ENCODE peak calls at places on chromosomes 11 and 22, in six cellular contexts. One of them, this sample, is unnamed.

GRCh38 chr11:31557991-31558390 is 48.4 kb downstream of the ELP4 start:
- DNase-seq in testis: no peak
- DNase-seq in tibial artery: no peak
- DNase-seq in RWPE2: no peak
- DNase-seq in breast epithelium: no peak
- DNase-seq in transverse colon: no peak
- DNase-seq in this sample: no peak

GRCh38 chr11:113477321-113477720 is 2.1 kb upstream of the DRD2 start:
- DNase-seq in breast epithelium: no peak
- DNase-seq in transverse colon: no peak
- DNase-seq in RWPE2: no peak
- DNase-seq in testis: no peak
- DNase-seq in tibial artery: no peak
- DNase-seq in this sample: no peak

GRCh38 chr22:26718905-26719304 is 61.5 kb downstream of the MIAT start:
- DNase-seq in testis: no peak
- DNase-seq in RWPE2: no peak
- DNase-seq in breast epithelium: no peak
- DNase-seq in tibial artery: no peak
- DNase-seq in transverse colon: no peak
- DNase-seq in this sample: no peak

GRCh38 chr11:114059984-114060401 is 482 bp downstream of the ZBTB16 start:
- DNase-seq in RWPE2: no peak
- DNase-seq in testis: peak; percentile 52
- DNase-seq in breast epithelium: no peak
- DNase-seq in transverse colon: peak; percentile 49
- DNase-seq in tibial artery: no peak
- DNase-seq in this sample: no peak

GRCh38 chr11:48063424-48063978 is 83.1 kb downstream of the PTPRJ start:
- DNase-seq in transverse colon: no peak
- DNase-seq in testis: no peak
- DNase-seq in tibial artery: no peak
- DNase-seq in RWPE2: no peak
- DNase-seq in breast epithelium: no peak
- DNase-seq in this sample: no peak

GRCh38 chr11:72924568-72925190 is 110.5 kb downstream of the ATG16L2 start:
- DNase-seq in testis: no peak
- DNase-seq in transverse colon: no peak
- DNase-seq in RWPE2: no peak
- DNase-seq in breast epithelium: no peak
- DNase-seq in tibial artery: no peak
- DNase-seq in this sample: no peak

GRCh38 chr22:26072611-26073010 is 96.7 kb upstream of the SEZ6L start:
- DNase-seq in tibial artery: no peak
- DNase-seq in testis: no peak
- DNase-seq in breast epithelium: no peak
- DNase-seq in RWPE2: no peak
- DNase-seq in transverse colon: no peak
- DNase-seq in this sample: no peak

GRCh38 chr11:8719260-8720190 is 36.9 kb downstream of the RPL27A start:
- DNase-seq in tibial artery: peak; percentile 71
- DNase-seq in breast epithelium: peak; percentile 65
- DNase-seq in transverse colon: peak; percentile 39
- DNase-seq in testis: no peak
- DNase-seq in RWPE2: no peak
- DNase-seq in this sample: no peak

GRCh38 chr11:128940156-128940555 is 2.5 kb downstream of the TP53AIP1 start:
- DNase-seq in transverse colon: no peak
- DNase-seq in RWPE2: no peak
- DNase-seq in testis: no peak
- DNase-seq in breast epithelium: peak; percentile 57
- DNase-seq in tibial artery: no peak
- DNase-seq in this sample: no peak

DNA sequence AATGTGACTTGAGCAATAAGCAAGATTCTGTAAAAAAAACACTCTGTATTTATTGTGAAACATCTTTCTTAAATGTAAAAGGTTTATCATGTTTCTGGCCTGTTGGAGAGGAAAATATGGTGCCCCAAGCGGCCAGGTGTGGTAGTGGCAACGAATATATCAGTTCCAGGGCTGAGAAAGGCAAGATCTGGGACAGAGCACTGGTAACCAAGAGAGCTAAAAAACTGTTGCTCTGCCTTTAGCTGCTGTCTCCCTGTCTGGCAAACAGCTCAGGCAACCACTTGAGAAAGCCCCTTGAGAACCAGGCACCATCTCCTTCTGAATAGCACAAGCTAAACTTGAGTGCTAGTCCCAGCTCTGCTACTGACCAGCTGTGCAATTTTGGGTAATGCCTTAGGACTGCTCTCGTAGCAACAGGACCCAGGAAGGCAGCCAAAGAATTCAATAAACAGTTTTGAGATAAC is 129.9 kb downstream of the KCNC1 start:
- DNase-seq in breast epithelium: no peak
- DNase-seq in transverse colon: peak; percentile 18
- DNase-seq in testis: no peak
- DNase-seq in tibial artery: no peak
- DNase-seq in RWPE2: no peak
- DNase-seq in this sample: peak; percentile 17
- TF ChIP-seq CTCF in breast epithelium: no peak
- TF ChIP-seq CTCF in transverse colon: peak; percentile 58
- TF ChIP-seq CTCF in testis: no peak
- TF ChIP-seq CTCF in tibial artery: no peak
- TF ChIP-seq CTCF in RWPE2: peak; percentile 83
- TF ChIP-seq CTCF in this sample: peak; percentile 78

GRCh38 chr11:122020902-122021301 is 95.1 kb downstream of the BLID start:
- DNase-seq in tibial artery: no peak
- DNase-seq in breast epithelium: no peak
- DNase-seq in transverse colon: no peak
- DNase-seq in testis: peak; percentile 37
- DNase-seq in RWPE2: no peak
- DNase-seq in this sample: no peak
- TF ChIP-seq CTCF in tibial artery: peak; percentile 51
- TF ChIP-seq CTCF in breast epithelium: no peak
- TF ChIP-seq CTCF in transverse colon: peak; percentile 23
- TF ChIP-seq CTCF in testis: peak; percentile 35
- TF ChIP-seq CTCF in RWPE2: peak; percentile 65
- TF ChIP-seq CTCF in this sample: no peak

DNA sequence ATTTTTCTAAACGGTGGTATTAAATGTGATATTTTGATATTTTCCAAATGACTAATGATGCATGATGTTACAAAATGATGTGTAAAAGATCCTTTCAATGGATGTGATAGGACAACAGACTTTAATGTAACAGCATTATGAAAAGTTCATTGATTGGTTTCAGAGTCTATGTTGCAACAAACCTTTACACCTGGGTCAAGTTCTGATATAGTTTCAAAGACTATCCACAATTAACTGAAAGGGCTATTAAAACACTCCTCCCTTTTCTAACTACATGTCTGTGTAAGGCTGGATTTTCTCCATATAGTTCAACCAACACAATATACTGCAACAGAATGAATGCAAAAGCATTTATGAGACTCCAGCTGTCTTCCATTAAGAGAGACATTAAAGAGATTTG is 35.7 kb downstream of the SMCO4 start:
- DNase-seq in transverse colon: no peak
- DNase-seq in RWPE2: no peak
- DNase-seq in testis: no peak
- DNase-seq in breast epithelium: no peak
- DNase-seq in tibial artery: no peak
- DNase-seq in this sample: no peak
- TF ChIP-seq CTCF in transverse colon: no peak
- TF ChIP-seq CTCF in RWPE2: no peak
- TF ChIP-seq CTCF in testis: no peak
- TF ChIP-seq CTCF in breast epithelium: no peak
- TF ChIP-seq CTCF in tibial artery: no peak
- TF ChIP-seq CTCF in this sample: no peak

GRCh38 chr11:101844608-101845007 is 70.2 kb upstream of the CEP126 start:
- DNase-seq in RWPE2: no peak
- DNase-seq in transverse colon: no peak
- DNase-seq in testis: no peak
- DNase-seq in tibial artery: no peak
- DNase-seq in breast epithelium: no peak
- DNase-seq in this sample: no peak

GRCh38 chr11:101848262-101848661 is 66.5 kb upstream of the CEP126 start:
- DNase-seq in RWPE2: no peak
- DNase-seq in testis: no peak
- DNase-seq in breast epithelium: no peak
- DNase-seq in tibial artery: no peak
- DNase-seq in transverse colon: no peak
- DNase-seq in this sample: peak; percentile 7
- TF ChIP-seq CTCF in RWPE2: peak; percentile 66
- TF ChIP-seq CTCF in testis: peak; percentile 14
- TF ChIP-seq CTCF in breast epithelium: peak; percentile 38
- TF ChIP-seq CTCF in tibial artery: peak; percentile 36
- TF ChIP-seq CTCF in transverse colon: peak; percentile 36
- TF ChIP-seq CTCF in this sample: peak; percentile 50

DNA sequence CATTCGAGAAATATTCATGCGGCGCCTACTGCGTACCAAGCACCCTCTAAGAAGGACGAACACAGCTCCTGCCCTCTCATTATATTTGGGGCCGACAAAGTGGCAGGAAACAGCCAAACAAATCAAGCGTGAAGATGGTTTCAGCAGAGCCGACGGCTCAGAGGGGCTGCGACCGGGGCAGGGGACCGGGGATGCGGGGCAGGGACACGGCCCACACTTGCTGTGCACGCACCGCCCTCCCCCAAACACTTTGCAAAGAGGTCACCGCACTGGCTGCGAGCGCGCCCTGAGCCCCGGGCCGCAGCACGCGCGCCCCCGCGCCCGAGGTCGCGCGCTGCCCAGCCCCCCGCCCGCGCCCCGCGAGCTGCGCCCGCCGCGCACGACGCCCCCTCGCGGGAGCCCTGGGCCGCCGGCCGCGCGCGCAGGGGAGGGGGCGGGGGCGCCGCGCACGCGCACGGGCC is 255 bp upstream of the SYNGR1 start:
- DNase-seq in tibial artery: no peak
- DNase-seq in transverse colon: peak; percentile 27
- DNase-seq in testis: peak; percentile 57
- DNase-seq in RWPE2: no peak
- DNase-seq in breast epithelium: no peak
- DNase-seq in this sample: no peak
- TF ChIP-seq CTCF in tibial artery: no peak
- TF ChIP-seq CTCF in transverse colon: no peak
- TF ChIP-seq CTCF in testis: no peak
- TF ChIP-seq CTCF in RWPE2: peak; percentile 18
- TF ChIP-seq CTCF in breast epithelium: no peak
- TF ChIP-seq CTCF in this sample: peak; percentile 49

DNA sequence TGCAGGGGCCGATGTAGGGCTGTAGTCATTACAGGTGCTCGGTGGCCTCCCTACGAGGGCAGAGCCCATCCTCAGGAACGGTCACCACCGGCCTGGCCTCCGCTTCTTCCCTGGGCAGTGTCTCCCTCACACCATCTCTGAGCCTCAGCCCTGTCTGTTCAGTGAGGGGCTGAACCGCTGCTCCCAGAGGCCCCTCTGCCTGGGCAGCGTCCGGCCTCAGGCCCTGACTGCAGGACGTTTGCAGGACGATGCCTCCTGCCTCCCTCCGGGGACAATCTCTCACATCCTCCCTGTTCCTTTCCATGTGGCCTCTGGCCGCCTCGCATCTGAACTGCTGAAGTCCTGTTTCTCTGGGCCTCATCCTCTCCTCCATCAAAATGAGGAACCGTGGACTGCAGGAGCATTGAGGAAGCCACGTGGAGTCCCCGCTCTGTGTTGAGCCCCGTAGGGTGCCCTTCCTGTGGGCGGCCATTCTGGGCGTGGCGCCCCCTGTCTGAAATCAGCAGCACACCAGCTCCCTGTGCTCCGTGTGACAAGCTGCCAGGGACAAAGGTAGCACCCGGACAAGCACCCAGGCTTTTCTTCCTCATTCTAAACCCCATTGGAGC is 933.5 kb downstream of the BRD1 start:
- DNase-seq in transverse colon: no peak
- DNase-seq in tibial artery: no peak
- DNase-seq in breast epithelium: no peak
- DNase-seq in RWPE2: peak; percentile 32
- DNase-seq in testis: no peak
- DNase-seq in this sample: no peak
- TF ChIP-seq CTCF in transverse colon: no peak
- TF ChIP-seq CTCF in tibial artery: no peak
- TF ChIP-seq CTCF in breast epithelium: no peak
- TF ChIP-seq CTCF in RWPE2: no peak
- TF ChIP-seq CTCF in testis: no peak
- TF ChIP-seq CTCF in this sample: peak; percentile 32

This sample was measured in LNCaP clone FGC.